ENCODE peak calls at places on chromosome 9, in ten cellular contexts. One of them, this sample, is unnamed.

GRCh38 chr9:30075022-30075421 is 2309.4 kb upstream of the ACO1 start:
- DNase-seq in choroid plexus epithelial cell: no peak
- DNase-seq in adipocyte: no peak
- DNase-seq in IMR-90: no peak
- DNase-seq in neural progenitor cell: no peak
- DNase-seq in AG04450: no peak
- DNase-seq in heart right ventricle: no peak
- DNase-seq in BE2C: no peak
- DNase-seq in ovary: no peak
- DNase-seq in stomach: no peak
- DNase-seq in this sample: no peak

GRCh38 chr9:108852089-108852488 is 3.7 kb downstream of the ACTL7B start:
- DNase-seq in ovary: no peak
- DNase-seq in BE2C: no peak
- DNase-seq in IMR-90: no peak
- DNase-seq in neural progenitor cell: no peak
- DNase-seq in AG04450: no peak
- DNase-seq in choroid plexus epithelial cell: no peak
- DNase-seq in heart right ventricle: no peak
- DNase-seq in adipocyte: no peak
- DNase-seq in stomach: no peak
- DNase-seq in this sample: no peak

GRCh38 chr9:132163457-132163875 is 1.6 kb downstream of the NTNG2 start:
- DNase-seq in ovary: no peak
- DNase-seq in BE2C: no peak
- DNase-seq in heart right ventricle: no peak
- DNase-seq in stomach: no peak
- DNase-seq in neural progenitor cell: peak
- DNase-seq in AG04450: no peak
- DNase-seq in IMR-90: peak
- DNase-seq in adipocyte: peak
- DNase-seq in choroid plexus epithelial cell: peak
- DNase-seq in this sample: no peak

GRCh38 chr9:126471084-126471611 is 142.6 kb upstream of the LMX1B start:
- DNase-seq in heart right ventricle: peak
- DNase-seq in stomach: peak
- DNase-seq in ovary: peak
- DNase-seq in choroid plexus epithelial cell: peak
- DNase-seq in BE2C: no peak
- DNase-seq in IMR-90: peak
- DNase-seq in adipocyte: peak
- DNase-seq in AG04450: no peak
- DNase-seq in neural progenitor cell: no peak
- DNase-seq in this sample: no peak

GRCh38 chr9:127305450-127306226 is 41.1 kb downstream of the GARNL3 start:
- DNase-seq in stomach: no peak
- DNase-seq in neural progenitor cell: no peak
- DNase-seq in AG04450: no peak
- DNase-seq in ovary: no peak
- DNase-seq in BE2C: peak
- DNase-seq in IMR-90: no peak
- DNase-seq in adipocyte: no peak
- DNase-seq in choroid plexus epithelial cell: no peak
- DNase-seq in heart right ventricle: no peak
- DNase-seq in this sample: no peak

GRCh38 chr9:114314256-114314867 is 8.5 kb upstream of the ORM1 start:
- DNase-seq in IMR-90: no peak
- DNase-seq in choroid plexus epithelial cell: no peak
- DNase-seq in ovary: no peak
- DNase-seq in heart right ventricle: no peak
- DNase-seq in AG04450: no peak
- DNase-seq in neural progenitor cell: no peak
- DNase-seq in adipocyte: no peak
- DNase-seq in stomach: peak
- DNase-seq in BE2C: no peak
- DNase-seq in this sample: no peak

GRCh38 chr9:129520082-129520481 is 100.8 kb downstream of the C9orf50 start:
- DNase-seq in choroid plexus epithelial cell: no peak
- DNase-seq in ovary: no peak
- DNase-seq in neural progenitor cell: no peak
- DNase-seq in adipocyte: no peak
- DNase-seq in IMR-90: no peak
- DNase-seq in BE2C: no peak
- DNase-seq in heart right ventricle: no peak
- DNase-seq in stomach: no peak
- DNase-seq in AG04450: no peak
- DNase-seq in this sample: no peak

GRCh38 chr9:114909657-114910056 is 20.7 kb downstream of the TNFSF8 start:
- DNase-seq in BE2C: no peak
- DNase-seq in ovary: no peak
- DNase-seq in heart right ventricle: no peak
- DNase-seq in neural progenitor cell: no peak
- DNase-seq in IMR-90: no peak
- DNase-seq in AG04450: no peak
- DNase-seq in adipocyte: no peak
- DNase-seq in choroid plexus epithelial cell: no peak
- DNase-seq in stomach: no peak
- DNase-seq in this sample: no peak

GRCh38 chr9:90023861-90024260 is 419.0 kb downstream of the GADD45G start:
- DNase-seq in stomach: no peak
- DNase-seq in AG04450: no peak
- DNase-seq in ovary: no peak
- DNase-seq in neural progenitor cell: no peak
- DNase-seq in heart right ventricle: no peak
- DNase-seq in adipocyte: no peak
- DNase-seq in IMR-90: no peak
- DNase-seq in choroid plexus epithelial cell: no peak
- DNase-seq in BE2C: no peak
- DNase-seq in this sample: no peak

GRCh38 chr9:135581636-135582426 is 20.3 kb downstream of the PAEP start:
- DNase-seq in stomach: peak
- DNase-seq in heart right ventricle: no peak
- DNase-seq in adipocyte: no peak
- DNase-seq in BE2C: no peak
- DNase-seq in AG04450: no peak
- DNase-seq in ovary: no peak
- DNase-seq in choroid plexus epithelial cell: no peak
- DNase-seq in IMR-90: no peak
- DNase-seq in neural progenitor cell: no peak
- DNase-seq in this sample: no peak

GRCh38 chr9:110940949-110941557 is 97.2 kb downstream of the LPAR1 start:
- DNase-seq in heart right ventricle: no peak
- DNase-seq in BE2C: no peak
- DNase-seq in ovary: no peak
- DNase-seq in AG04450: no peak
- DNase-seq in adipocyte: no peak
- DNase-seq in choroid plexus epithelial cell: no peak
- DNase-seq in neural progenitor cell: no peak
- DNase-seq in stomach: no peak
- DNase-seq in IMR-90: no peak
- DNase-seq in this sample: no peak

GRCh38 chr9:36136894-36137391 is 410 bp downstream of the GLIPR2 start:
- DNase-seq in heart right ventricle: peak
- DNase-seq in BE2C: peak
- DNase-seq in neural progenitor cell: peak
- DNase-seq in stomach: no peak
- DNase-seq in IMR-90: no peak
- DNase-seq in adipocyte: peak
- DNase-seq in AG04450: no peak
- DNase-seq in choroid plexus epithelial cell: no peak
- DNase-seq in ovary: no peak
- DNase-seq in this sample: no peak

GRCh38 chr9:5429873-5430564 is 7.7 kb downstream of the PLGRKT start:
- DNase-seq in AG04450: no peak
- DNase-seq in stomach: no peak
- DNase-seq in BE2C: no peak
- DNase-seq in adipocyte: no peak
- DNase-seq in IMR-90: no peak
- DNase-seq in ovary: no peak
- DNase-seq in heart right ventricle: no peak
- DNase-seq in choroid plexus epithelial cell: no peak
- DNase-seq in neural progenitor cell: no peak
- DNase-seq in this sample: no peak

GRCh38 chr9:131096490-131097258 is at the start of gene AIF1L:
- DNase-seq in neural progenitor cell: peak
- DNase-seq in choroid plexus epithelial cell: no peak
- DNase-seq in ovary: no peak
- DNase-seq in heart right ventricle: peak
- DNase-seq in adipocyte: peak
- DNase-seq in stomach: peak
- DNase-seq in AG04450: no peak
- DNase-seq in IMR-90: no peak
- DNase-seq in BE2C: peak
- DNase-seq in this sample: peak

GRCh38 chr9:109031241-109031640 is 17.9 kb upstream of the CTNNAL1 start:
- DNase-seq in adipocyte: peak
- DNase-seq in ovary: no peak
- DNase-seq in choroid plexus epithelial cell: peak
- DNase-seq in stomach: no peak
- DNase-seq in heart right ventricle: no peak
- DNase-seq in BE2C: no peak
- DNase-seq in IMR-90: peak
- DNase-seq in neural progenitor cell: no peak
- DNase-seq in AG04450: no peak
- DNase-seq in this sample: no peak

GRCh38 chr9:100351508-100351907 is 1.2 kb downstream of the TEX10 start:
- DNase-seq in heart right ventricle: no peak
- DNase-seq in BE2C: no peak
- DNase-seq in stomach: no peak
- DNase-seq in ovary: no peak
- DNase-seq in AG04450: no peak
- DNase-seq in neural progenitor cell: no peak
- DNase-seq in choroid plexus epithelial cell: no peak
- DNase-seq in IMR-90: no peak
- DNase-seq in adipocyte: no peak
- DNase-seq in this sample: no peak
- H3K4me3 ChIP-seq in heart right ventricle: peak
- H3K4me3 ChIP-seq in BE2C: peak
- H3K4me3 ChIP-seq in stomach: peak
- H3K4me3 ChIP-seq in ovary: peak
- H3K4me3 ChIP-seq in AG04450: peak
- H3K4me3 ChIP-seq in neural progenitor cell: peak
- H3K4me3 ChIP-seq in choroid plexus epithelial cell: peak
- H3K4me3 ChIP-seq in IMR-90: peak
- H3K4me3 ChIP-seq in adipocyte: peak
- H3K4me3 ChIP-seq in this sample: peak

GRCh38 chr9:92481029-92481633 is 1.2 kb downstream of the ASPN start:
- DNase-seq in stomach: no peak
- DNase-seq in BE2C: no peak
- DNase-seq in AG04450: no peak
- DNase-seq in ovary: no peak
- DNase-seq in heart right ventricle: no peak
- DNase-seq in IMR-90: no peak
- DNase-seq in neural progenitor cell: no peak
- DNase-seq in choroid plexus epithelial cell: peak
- DNase-seq in adipocyte: peak
- DNase-seq in this sample: no peak
- H3K4me3 ChIP-seq in stomach: no peak
- H3K4me3 ChIP-seq in BE2C: no peak
- H3K4me3 ChIP-seq in AG04450: no peak
- H3K4me3 ChIP-seq in ovary: peak
- H3K4me3 ChIP-seq in heart right ventricle: peak
- H3K4me3 ChIP-seq in IMR-90: no peak
- H3K4me3 ChIP-seq in neural progenitor cell: no peak
- H3K4me3 ChIP-seq in choroid plexus epithelial cell: no peak
- H3K4me3 ChIP-seq in adipocyte: peak
- H3K4me3 ChIP-seq in this sample: no peak

DNA sequence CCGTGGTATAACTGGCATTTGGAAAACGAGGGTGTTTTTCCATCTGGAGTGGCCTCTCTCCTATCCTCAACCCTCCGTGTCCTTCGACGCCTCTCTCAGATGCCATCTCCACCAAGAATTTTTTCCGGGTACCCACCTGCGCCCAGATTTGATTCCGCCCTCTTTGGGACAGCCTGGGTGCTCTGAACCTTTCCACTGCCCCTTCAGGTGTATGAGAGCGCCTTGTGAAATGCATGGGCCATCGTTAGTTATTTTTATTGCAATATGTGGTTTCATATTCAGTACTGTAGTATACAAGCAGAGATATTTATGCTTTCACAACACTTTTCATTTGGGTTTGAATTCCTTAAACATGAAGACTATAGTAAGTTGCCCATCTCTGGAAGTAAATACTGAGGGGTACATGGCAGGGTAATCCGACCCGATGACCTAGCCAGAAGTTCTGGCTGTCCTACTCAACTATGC is 78.2 kb upstream of the IFNE start:
- DNase-seq in choroid plexus epithelial cell: no peak
- DNase-seq in ovary: no peak
- DNase-seq in AG04450: no peak
- DNase-seq in neural progenitor cell: no peak
- DNase-seq in heart right ventricle: no peak
- DNase-seq in BE2C: no peak
- DNase-seq in adipocyte: no peak
- DNase-seq in IMR-90: no peak
- DNase-seq in stomach: no peak
- DNase-seq in this sample: peak
- H3K4me3 ChIP-seq in choroid plexus epithelial cell: peak
- H3K4me3 ChIP-seq in ovary: peak
- H3K4me3 ChIP-seq in AG04450: peak
- H3K4me3 ChIP-seq in neural progenitor cell: peak
- H3K4me3 ChIP-seq in heart right ventricle: peak
- H3K4me3 ChIP-seq in BE2C: no peak
- H3K4me3 ChIP-seq in adipocyte: peak
- H3K4me3 ChIP-seq in IMR-90: peak
- H3K4me3 ChIP-seq in stomach: peak
- H3K4me3 ChIP-seq in this sample: peak

GRCh38 chr9:2085719-2086515 is 70.8 kb downstream of the SMARCA2 start:
- DNase-seq in ovary: no peak
- DNase-seq in choroid plexus epithelial cell: peak
- DNase-seq in neural progenitor cell: no peak
- DNase-seq in stomach: no peak
- DNase-seq in IMR-90: peak
- DNase-seq in BE2C: no peak
- DNase-seq in AG04450: no peak
- DNase-seq in heart right ventricle: no peak
- DNase-seq in adipocyte: peak
- DNase-seq in this sample: no peak

GRCh38 chr9:2086971-2087370 is 71.8 kb downstream of the SMARCA2 start:
- DNase-seq in AG04450: no peak
- DNase-seq in choroid plexus epithelial cell: no peak
- DNase-seq in IMR-90: no peak
- DNase-seq in BE2C: no peak
- DNase-seq in neural progenitor cell: no peak
- DNase-seq in stomach: no peak
- DNase-seq in heart right ventricle: no peak
- DNase-seq in adipocyte: no peak
- DNase-seq in ovary: no peak
- DNase-seq in this sample: no peak

GRCh38 chr9:2082802-2083201 is 67.7 kb downstream of the SMARCA2 start:
- DNase-seq in choroid plexus epithelial cell: no peak
- DNase-seq in neural progenitor cell: no peak
- DNase-seq in ovary: no peak
- DNase-seq in stomach: no peak
- DNase-seq in AG04450: no peak
- DNase-seq in heart right ventricle: no peak
- DNase-seq in BE2C: no peak
- DNase-seq in IMR-90: no peak
- DNase-seq in adipocyte: peak
- DNase-seq in this sample: no peak

GRCh38 chr9:2087500-2088313 is 72.6 kb downstream of the SMARCA2 start:
- DNase-seq in stomach: no peak
- DNase-seq in ovary: no peak
- DNase-seq in choroid plexus epithelial cell: peak
- DNase-seq in IMR-90: peak
- DNase-seq in BE2C: no peak
- DNase-seq in adipocyte: peak
- DNase-seq in AG04450: no peak
- DNase-seq in neural progenitor cell: peak
- DNase-seq in heart right ventricle: no peak
- DNase-seq in this sample: no peak

GRCh38 chr9:2083552-2083951 is 68.4 kb downstream of the SMARCA2 start:
- DNase-seq in adipocyte: peak
- DNase-seq in IMR-90: no peak
- DNase-seq in AG04450: no peak
- DNase-seq in heart right ventricle: no peak
- DNase-seq in ovary: no peak
- DNase-seq in BE2C: no peak
- DNase-seq in choroid plexus epithelial cell: no peak
- DNase-seq in stomach: no peak
- DNase-seq in neural progenitor cell: no peak
- DNase-seq in this sample: no peak
- H3K4me3 ChIP-seq in adipocyte: no peak
- H3K4me3 ChIP-seq in IMR-90: no peak
- H3K4me3 ChIP-seq in AG04450: no peak
- H3K4me3 ChIP-seq in heart right ventricle: no peak
- H3K4me3 ChIP-seq in ovary: no peak
- H3K4me3 ChIP-seq in BE2C: no peak
- H3K4me3 ChIP-seq in choroid plexus epithelial cell: no peak
- H3K4me3 ChIP-seq in stomach: no peak
- H3K4me3 ChIP-seq in neural progenitor cell: no peak
- H3K4me3 ChIP-seq in this sample: no peak

This sample was measured in MG63.